ENCODE peak calls at places on chromosomes 16 and 17, in five cellular contexts. U is lower leg skin, I is non-pigmented ciliary epithelial cell, M is RKO, T is mesenchymal stem cell. E is an unnamed sample.

GRCh38 chr17:60592750-60593149 is 7.2 kb upstream of the PPM1D start:
- DNase-seq in U (no peak), I (no peak), M (no peak), T (no peak), E (no peak)

GRCh38 chr17:2090210-2090641 is 35.3 kb downstream of the HIC1 start:
- DNase-seq in I (no peak), U (no peak), T (no peak), M (no peak), E (no peak)

GRCh38 chr16:80167657-80168056 is 373.1 kb upstream of the DYNLRB2 start:
- DNase-seq in M (no peak), T (no peak), I (no peak), U (no peak), E (no peak)

GRCh38 chr16:22400899-22401298 is 26.5 kb upstream of the CDR2 start:
- DNase-seq in T (no peak), M (no peak), I (no peak), U (no peak), E (no peak)

GRCh38 chr17:40307001-40307690 is 1.8 kb upstream of the RARA start:
- DNase-seq in I (no peak), M (no peak), T (peak), U (peak), E (peak)

GRCh38 chr17:45225964-45226530 is 4.4 kb downstream of the FMNL1 start:
- DNase-seq in T (no peak), U (peak), I (no peak), M (no peak), E (peak)

GRCh38 chr17:1779571-1780074 is 17.8 kb downstream of the SERPINF1 start:
- DNase-seq in U (peak), I (peak), M (peak), T (peak), E (peak)

GRCh38 chr16:55043499-55043898 is 112.8 kb downstream of the IRX5 start:
- DNase-seq in M (no peak), I (no peak), U (no peak), T (no peak), E (no peak)

GRCh38 chr17:50114849-50115357 is 15.1 kb downstream of the SAMD14 start:
- DNase-seq in M (peak), U (no peak), T (peak), I (no peak), E (peak)